ENCODE peak calls at places on chromosome 17, in ten cellular contexts. One of them, this sample, is unnamed.

GRCh38 chr17:71790791-71791190 is 330.0 kb upstream of the SOX9 start:
- DNase-seq in mucosa of gallbladder: no peak
- DNase-seq in NCI-H2029 treated with DMSO at 0.1 percent for 48 hours: no peak
- DNase-seq in nephron progenitor cell: no peak
- DNase-seq in HTR-8/SVneo: peak
- DNase-seq in GDM1: no peak
- DNase-seq in cerebellum: no peak
- DNase-seq in heart left ventricle: no peak
- DNase-seq in heart right ventricle: no peak
- DNase-seq in NCI-H748 treated with DMSO at 0.1 percent for 48 hours: no peak
- DNase-seq in this sample: no peak

GRCh38 chr17:43540821-43541674 is 5.1 kb downstream of the ETV4 start:
- DNase-seq in heart left ventricle: peak
- DNase-seq in heart right ventricle: no peak
- DNase-seq in NCI-H2029 treated with DMSO at 0.1 percent for 48 hours: no peak
- DNase-seq in mucosa of gallbladder: no peak
- DNase-seq in GDM1: no peak
- DNase-seq in cerebellum: no peak
- DNase-seq in HTR-8/SVneo: no peak
- DNase-seq in NCI-H748 treated with DMSO at 0.1 percent for 48 hours: no peak
- DNase-seq in nephron progenitor cell: peak
- DNase-seq in this sample: no peak

GRCh38 chr17:12983986-12984932 is 33.6 kb downstream of the ELAC2 start:
- DNase-seq in NCI-H748 treated with DMSO at 0.1 percent for 48 hours: no peak
- DNase-seq in heart right ventricle: peak
- DNase-seq in heart left ventricle: peak
- DNase-seq in NCI-H2029 treated with DMSO at 0.1 percent for 48 hours: no peak
- DNase-seq in GDM1: no peak
- DNase-seq in HTR-8/SVneo: no peak
- DNase-seq in mucosa of gallbladder: no peak
- DNase-seq in cerebellum: peak
- DNase-seq in nephron progenitor cell: no peak
- DNase-seq in this sample: no peak

GRCh38 chr17:41545829-41546410 is 17.8 kb upstream of the KRT19 start:
- DNase-seq in GDM1: no peak
- DNase-seq in heart right ventricle: no peak
- DNase-seq in mucosa of gallbladder: no peak
- DNase-seq in NCI-H2029 treated with DMSO at 0.1 percent for 48 hours: no peak
- DNase-seq in NCI-H748 treated with DMSO at 0.1 percent for 48 hours: no peak
- DNase-seq in HTR-8/SVneo: no peak
- DNase-seq in heart left ventricle: no peak
- DNase-seq in cerebellum: no peak
- DNase-seq in nephron progenitor cell: no peak
- DNase-seq in this sample: no peak

GRCh38 chr17:83046759-83047478 is 32.5 kb upstream of the METRNL start:
- DNase-seq in NCI-H2029 treated with DMSO at 0.1 percent for 48 hours: no peak
- DNase-seq in heart left ventricle: no peak
- DNase-seq in GDM1: no peak
- DNase-seq in NCI-H748 treated with DMSO at 0.1 percent for 48 hours: no peak
- DNase-seq in heart right ventricle: no peak
- DNase-seq in HTR-8/SVneo: no peak
- DNase-seq in nephron progenitor cell: no peak
- DNase-seq in mucosa of gallbladder: no peak
- DNase-seq in cerebellum: no peak
- DNase-seq in this sample: no peak

GRCh38 chr17:75856062-75856681 is 1.0 kb upstream of the WBP2 start:
- DNase-seq in heart left ventricle: peak
- DNase-seq in NCI-H748 treated with DMSO at 0.1 percent for 48 hours: no peak
- DNase-seq in mucosa of gallbladder: no peak
- DNase-seq in heart right ventricle: no peak
- DNase-seq in HTR-8/SVneo: peak
- DNase-seq in nephron progenitor cell: no peak
- DNase-seq in NCI-H2029 treated with DMSO at 0.1 percent for 48 hours: no peak
- DNase-seq in GDM1: no peak
- DNase-seq in cerebellum: peak
- DNase-seq in this sample: no peak

GRCh38 chr17:77696151-77696719 is 262.3 kb upstream of the TNRC6C start:
- DNase-seq in nephron progenitor cell: peak
- DNase-seq in NCI-H748 treated with DMSO at 0.1 percent for 48 hours: no peak
- DNase-seq in heart left ventricle: no peak
- DNase-seq in HTR-8/SVneo: no peak
- DNase-seq in heart right ventricle: no peak
- DNase-seq in NCI-H2029 treated with DMSO at 0.1 percent for 48 hours: no peak
- DNase-seq in cerebellum: peak
- DNase-seq in GDM1: no peak
- DNase-seq in mucosa of gallbladder: no peak
- DNase-seq in this sample: no peak

GRCh38 chr17:73650617-73651200 is 6.5 kb upstream of the SDK2 start:
- DNase-seq in NCI-H2029 treated with DMSO at 0.1 percent for 48 hours: no peak
- DNase-seq in nephron progenitor cell: no peak
- DNase-seq in NCI-H748 treated with DMSO at 0.1 percent for 48 hours: no peak
- DNase-seq in mucosa of gallbladder: peak
- DNase-seq in cerebellum: no peak
- DNase-seq in GDM1: no peak
- DNase-seq in heart right ventricle: no peak
- DNase-seq in heart left ventricle: no peak
- DNase-seq in HTR-8/SVneo: no peak
- DNase-seq in this sample: no peak

GRCh38 chr17:69448431-69449102 is 34.1 kb downstream of the MAP2K6 start:
- DNase-seq in cerebellum: peak
- DNase-seq in NCI-H2029 treated with DMSO at 0.1 percent for 48 hours: no peak
- DNase-seq in heart left ventricle: no peak
- DNase-seq in heart right ventricle: no peak
- DNase-seq in GDM1: no peak
- DNase-seq in nephron progenitor cell: peak
- DNase-seq in HTR-8/SVneo: no peak
- DNase-seq in NCI-H748 treated with DMSO at 0.1 percent for 48 hours: no peak
- DNase-seq in mucosa of gallbladder: peak
- DNase-seq in this sample: no peak

GRCh38 chr17:56667925-56668324 is 74.4 kb downstream of the NOG start:
- DNase-seq in HTR-8/SVneo: no peak
- DNase-seq in heart right ventricle: no peak
- DNase-seq in NCI-H748 treated with DMSO at 0.1 percent for 48 hours: no peak
- DNase-seq in NCI-H2029 treated with DMSO at 0.1 percent for 48 hours: no peak
- DNase-seq in cerebellum: no peak
- DNase-seq in GDM1: no peak
- DNase-seq in mucosa of gallbladder: no peak
- DNase-seq in heart left ventricle: no peak
- DNase-seq in nephron progenitor cell: no peak
- DNase-seq in this sample: no peak

GRCh38 chr17:2940352-2940751 is 123.1 kb downstream of the OR1D5 start:
- DNase-seq in nephron progenitor cell: peak
- DNase-seq in cerebellum: peak
- DNase-seq in HTR-8/SVneo: no peak
- DNase-seq in heart left ventricle: peak
- DNase-seq in heart right ventricle: peak
- DNase-seq in mucosa of gallbladder: peak
- DNase-seq in NCI-H2029 treated with DMSO at 0.1 percent for 48 hours: no peak
- DNase-seq in NCI-H748 treated with DMSO at 0.1 percent for 48 hours: no peak
- DNase-seq in GDM1: no peak
- DNase-seq in this sample: no peak

GRCh38 chr17:378068-378467 is 25.5 kb upstream of the RPH3AL start:
- DNase-seq in NCI-H2029 treated with DMSO at 0.1 percent for 48 hours: no peak
- DNase-seq in GDM1: no peak
- DNase-seq in heart right ventricle: no peak
- DNase-seq in NCI-H748 treated with DMSO at 0.1 percent for 48 hours: no peak
- DNase-seq in heart left ventricle: no peak
- DNase-seq in mucosa of gallbladder: no peak
- DNase-seq in HTR-8/SVneo: no peak
- DNase-seq in nephron progenitor cell: no peak
- DNase-seq in cerebellum: no peak
- DNase-seq in this sample: no peak

GRCh38 chr17:10447035-10447931 is 22.1 kb downstream of the MYH4 start:
- DNase-seq in HTR-8/SVneo: no peak
- DNase-seq in heart right ventricle: no peak
- DNase-seq in nephron progenitor cell: no peak
- DNase-seq in GDM1: no peak
- DNase-seq in NCI-H748 treated with DMSO at 0.1 percent for 48 hours: no peak
- DNase-seq in cerebellum: no peak
- DNase-seq in heart left ventricle: no peak
- DNase-seq in mucosa of gallbladder: no peak
- DNase-seq in NCI-H2029 treated with DMSO at 0.1 percent for 48 hours: no peak
- DNase-seq in this sample: no peak

GRCh38 chr17:49254066-49254465 is 23.5 kb upstream of the PHOSPHO1 start:
- DNase-seq in NCI-H748 treated with DMSO at 0.1 percent for 48 hours: no peak
- DNase-seq in mucosa of gallbladder: no peak
- DNase-seq in heart right ventricle: no peak
- DNase-seq in HTR-8/SVneo: no peak
- DNase-seq in heart left ventricle: no peak
- DNase-seq in nephron progenitor cell: no peak
- DNase-seq in cerebellum: no peak
- DNase-seq in GDM1: no peak
- DNase-seq in NCI-H2029 treated with DMSO at 0.1 percent for 48 hours: no peak
- DNase-seq in this sample: no peak

GRCh38 chr17:3678821-3679175 is 10.2 kb downstream of the EMC6 start:
- DNase-seq in nephron progenitor cell: no peak
- DNase-seq in heart left ventricle: no peak
- DNase-seq in cerebellum: no peak
- DNase-seq in GDM1: no peak
- DNase-seq in heart right ventricle: no peak
- DNase-seq in mucosa of gallbladder: no peak
- DNase-seq in NCI-H748 treated with DMSO at 0.1 percent for 48 hours: no peak
- DNase-seq in HTR-8/SVneo: no peak
- DNase-seq in NCI-H2029 treated with DMSO at 0.1 percent for 48 hours: no peak
- DNase-seq in this sample: peak

GRCh38 chr17:80008383-80008840 is 27.3 kb downstream of the TBC1D16 start:
- DNase-seq in mucosa of gallbladder: peak
- DNase-seq in heart left ventricle: peak
- DNase-seq in nephron progenitor cell: peak
- DNase-seq in cerebellum: peak
- DNase-seq in heart right ventricle: peak
- DNase-seq in NCI-H748 treated with DMSO at 0.1 percent for 48 hours: no peak
- DNase-seq in NCI-H2029 treated with DMSO at 0.1 percent for 48 hours: peak
- DNase-seq in GDM1: peak
- DNase-seq in HTR-8/SVneo: peak
- DNase-seq in this sample: peak

GRCh38 chr17:13415877-13416416 is 185.8 kb downstream of the HS3ST3A1 start:
- DNase-seq in nephron progenitor cell: no peak
- DNase-seq in cerebellum: peak
- DNase-seq in HTR-8/SVneo: peak
- DNase-seq in NCI-H2029 treated with DMSO at 0.1 percent for 48 hours: peak
- DNase-seq in mucosa of gallbladder: peak
- DNase-seq in heart right ventricle: peak
- DNase-seq in NCI-H748 treated with DMSO at 0.1 percent for 48 hours: no peak
- DNase-seq in heart left ventricle: peak
- DNase-seq in GDM1: no peak
- DNase-seq in this sample: no peak

GRCh38 chr17:30309591-30309990 is 17.8 kb upstream of the BLMH start:
- DNase-seq in HTR-8/SVneo: no peak
- DNase-seq in cerebellum: no peak
- DNase-seq in nephron progenitor cell: no peak
- DNase-seq in heart left ventricle: no peak
- DNase-seq in mucosa of gallbladder: no peak
- DNase-seq in GDM1: no peak
- DNase-seq in NCI-H2029 treated with DMSO at 0.1 percent for 48 hours: no peak
- DNase-seq in NCI-H748 treated with DMSO at 0.1 percent for 48 hours: no peak
- DNase-seq in heart right ventricle: no peak
- DNase-seq in this sample: no peak

GRCh38 chr17:67656494-67657203 is 61.1 kb upstream of the NOL11 start:
- DNase-seq in cerebellum: no peak
- DNase-seq in NCI-H2029 treated with DMSO at 0.1 percent for 48 hours: no peak
- DNase-seq in heart right ventricle: no peak
- DNase-seq in nephron progenitor cell: no peak
- DNase-seq in heart left ventricle: no peak
- DNase-seq in HTR-8/SVneo: no peak
- DNase-seq in NCI-H748 treated with DMSO at 0.1 percent for 48 hours: no peak
- DNase-seq in mucosa of gallbladder: no peak
- DNase-seq in GDM1: no peak
- DNase-seq in this sample: no peak

GRCh38 chr17:81419333-81419885 is 24.2 kb downstream of the BAHCC1 start:
- DNase-seq in HTR-8/SVneo: peak
- DNase-seq in NCI-H2029 treated with DMSO at 0.1 percent for 48 hours: no peak
- DNase-seq in heart right ventricle: peak
- DNase-seq in NCI-H748 treated with DMSO at 0.1 percent for 48 hours: peak
- DNase-seq in nephron progenitor cell: peak
- DNase-seq in cerebellum: peak
- DNase-seq in heart left ventricle: peak
- DNase-seq in GDM1: no peak
- DNase-seq in mucosa of gallbladder: peak
- DNase-seq in this sample: peak

GRCh38 chr17:57918017-57918895 is 37.0 kb downstream of the CUEDC1 start:
- DNase-seq in GDM1: no peak
- DNase-seq in mucosa of gallbladder: no peak
- DNase-seq in HTR-8/SVneo: no peak
- DNase-seq in NCI-H2029 treated with DMSO at 0.1 percent for 48 hours: no peak
- DNase-seq in cerebellum: no peak
- DNase-seq in NCI-H748 treated with DMSO at 0.1 percent for 48 hours: no peak
- DNase-seq in heart left ventricle: no peak
- DNase-seq in nephron progenitor cell: no peak
- DNase-seq in heart right ventricle: no peak
- DNase-seq in this sample: no peak

GRCh38 chr17:80832266-80832676 is 159.4 kb upstream of the CHMP6 start:
- DNase-seq in heart right ventricle: peak
- DNase-seq in nephron progenitor cell: no peak
- DNase-seq in GDM1: no peak
- DNase-seq in NCI-H748 treated with DMSO at 0.1 percent for 48 hours: no peak
- DNase-seq in NCI-H2029 treated with DMSO at 0.1 percent for 48 hours: no peak
- DNase-seq in cerebellum: peak
- DNase-seq in HTR-8/SVneo: peak
- DNase-seq in mucosa of gallbladder: no peak
- DNase-seq in heart left ventricle: no peak
- DNase-seq in this sample: no peak

GRCh38 chr17:75125984-75126383 is 5.6 kb downstream of the NT5C start:
- DNase-seq in NCI-H2029 treated with DMSO at 0.1 percent for 48 hours: no peak
- DNase-seq in heart left ventricle: no peak
- DNase-seq in mucosa of gallbladder: no peak
- DNase-seq in cerebellum: no peak
- DNase-seq in HTR-8/SVneo: no peak
- DNase-seq in heart right ventricle: no peak
- DNase-seq in NCI-H748 treated with DMSO at 0.1 percent for 48 hours: no peak
- DNase-seq in GDM1: no peak
- DNase-seq in nephron progenitor cell: no peak
- DNase-seq in this sample: no peak

GRCh38 chr17:30378191-30378796 is 433 bp upstream of the CPD start:
- DNase-seq in NCI-H2029 treated with DMSO at 0.1 percent for 48 hours: peak
- DNase-seq in nephron progenitor cell: peak
- DNase-seq in heart left ventricle: peak
- DNase-seq in heart right ventricle: peak
- DNase-seq in mucosa of gallbladder: no peak
- DNase-seq in HTR-8/SVneo: no peak
- DNase-seq in cerebellum: peak
- DNase-seq in GDM1: no peak
- DNase-seq in NCI-H748 treated with DMSO at 0.1 percent for 48 hours: no peak
- DNase-seq in this sample: peak

GRCh38 chr17:68190495-68190894 is 57.3 kb upstream of the AMZ2 start:
- DNase-seq in nephron progenitor cell: no peak
- DNase-seq in NCI-H748 treated with DMSO at 0.1 percent for 48 hours: no peak
- DNase-seq in GDM1: no peak
- DNase-seq in mucosa of gallbladder: no peak
- DNase-seq in heart right ventricle: no peak
- DNase-seq in HTR-8/SVneo: no peak
- DNase-seq in NCI-H2029 treated with DMSO at 0.1 percent for 48 hours: no peak
- DNase-seq in heart left ventricle: no peak
- DNase-seq in cerebellum: no peak
- DNase-seq in this sample: no peak

GRCh38 chr17:1559047-1559742 is 3.4 kb downstream of the PITPNA start:
- DNase-seq in nephron progenitor cell: no peak
- DNase-seq in heart left ventricle: no peak
- DNase-seq in cerebellum: no peak
- DNase-seq in heart right ventricle: no peak
- DNase-seq in HTR-8/SVneo: no peak
- DNase-seq in mucosa of gallbladder: no peak
- DNase-seq in GDM1: no peak
- DNase-seq in NCI-H2029 treated with DMSO at 0.1 percent for 48 hours: no peak
- DNase-seq in NCI-H748 treated with DMSO at 0.1 percent for 48 hours: no peak
- DNase-seq in this sample: no peak

GRCh38 chr17:73007447-73007846 is 85.0 kb downstream of the SLC39A11 start:
- DNase-seq in NCI-H748 treated with DMSO at 0.1 percent for 48 hours: no peak
- DNase-seq in cerebellum: no peak
- DNase-seq in mucosa of gallbladder: no peak
- DNase-seq in HTR-8/SVneo: no peak
- DNase-seq in NCI-H2029 treated with DMSO at 0.1 percent for 48 hours: no peak
- DNase-seq in nephron progenitor cell: no peak
- DNase-seq in GDM1: no peak
- DNase-seq in heart right ventricle: peak
- DNase-seq in heart left ventricle: no peak
- DNase-seq in this sample: peak

GRCh38 chr17:74288785-74289184 is 14.8 kb downstream of the DNAI2 start:
- DNase-seq in HTR-8/SVneo: no peak
- DNase-seq in heart right ventricle: no peak
- DNase-seq in nephron progenitor cell: no peak
- DNase-seq in cerebellum: no peak
- DNase-seq in GDM1: no peak
- DNase-seq in mucosa of gallbladder: no peak
- DNase-seq in NCI-H2029 treated with DMSO at 0.1 percent for 48 hours: no peak
- DNase-seq in heart left ventricle: no peak
- DNase-seq in NCI-H748 treated with DMSO at 0.1 percent for 48 hours: no peak
- DNase-seq in this sample: no peak

This sample was measured in Right ventricle myocardium inferior.